ENCODE peak calls at places on chromosome 15, in six cellular contexts. One of them, this sample, is unnamed. For H3K36me3, the result is how much of the 10 kb centered on the place peaks cover.

GRCh38 chr15:50558012-50558411 is 11.5 kb upstream of the USP50 start:
- DNase-seq in effector memory CD4-positive, alpha-beta T cell: no peak
- DNase-seq in stomach: no peak
- DNase-seq in neural progenitor cell: no peak
- DNase-seq in OCI-LY7: no peak
- DNase-seq in HCT116: no peak
- DNase-seq in this sample: no peak

GRCh38 chr15:81304226-81304625 is 19.7 kb downstream of the STARD5 start:
- DNase-seq in effector memory CD4-positive, alpha-beta T cell: no peak
- DNase-seq in stomach: no peak
- DNase-seq in neural progenitor cell: no peak
- DNase-seq in OCI-LY7: no peak
- DNase-seq in HCT116: no peak
- DNase-seq in this sample: no peak

GRCh38 chr15:59946084-59946483 is 58.0 kb upstream of the FOXB1 start:
- DNase-seq in effector memory CD4-positive, alpha-beta T cell: no peak
- DNase-seq in stomach: no peak
- DNase-seq in neural progenitor cell: no peak
- DNase-seq in OCI-LY7: no peak
- DNase-seq in HCT116: no peak
- DNase-seq in this sample: no peak

GRCh38 chr15:98789020-98789419 is 140.7 kb downstream of the IGF1R start:
- DNase-seq in effector memory CD4-positive, alpha-beta T cell: no peak
- DNase-seq in stomach: no peak
- DNase-seq in neural progenitor cell: no peak
- DNase-seq in OCI-LY7: no peak
- DNase-seq in HCT116: no peak
- DNase-seq in this sample: no peak

GRCh38 chr15:80587816-80588456 is 107.2 kb upstream of the ABHD17C start:
- DNase-seq in effector memory CD4-positive, alpha-beta T cell: no peak
- DNase-seq in stomach: no peak
- DNase-seq in neural progenitor cell: no peak
- DNase-seq in OCI-LY7: no peak
- DNase-seq in HCT116: no peak
- DNase-seq in this sample: no peak

GRCh38 chr15:31523655-31524049 is 197.0 kb downstream of the KLF13 start:
- DNase-seq in effector memory CD4-positive, alpha-beta T cell: no peak
- DNase-seq in stomach: no peak
- DNase-seq in neural progenitor cell: no peak
- DNase-seq in OCI-LY7: no peak
- DNase-seq in HCT116: no peak
- DNase-seq in this sample: no peak

GRCh38 chr15:85702321-85703230 is 92.1 kb downstream of the KLHL25 start:
- DNase-seq in effector memory CD4-positive, alpha-beta T cell: peak
- DNase-seq in stomach: no peak
- DNase-seq in neural progenitor cell: peak
- DNase-seq in OCI-LY7: no peak
- DNase-seq in HCT116: no peak
- DNase-seq in this sample: no peak

GRCh38 chr15:96087180-96087886 is 243.2 kb upstream of the NR2F2 start:
- DNase-seq in effector memory CD4-positive, alpha-beta T cell: no peak
- DNase-seq in stomach: no peak
- DNase-seq in neural progenitor cell: peak
- DNase-seq in OCI-LY7: no peak
- DNase-seq in HCT116: no peak
- DNase-seq in this sample: no peak

GRCh38 chr15:93302080-93302765 is 213.2 kb upstream of the RGMA start:
- DNase-seq in effector memory CD4-positive, alpha-beta T cell: no peak
- DNase-seq in stomach: no peak
- DNase-seq in neural progenitor cell: no peak
- DNase-seq in OCI-LY7: no peak
- DNase-seq in HCT116: no peak
- DNase-seq in this sample: no peak

GRCh38 chr15:38651328-38652038 is 86.9 kb upstream of the RASGRP1 start:
- DNase-seq in effector memory CD4-positive, alpha-beta T cell: peak
- DNase-seq in stomach: no peak
- DNase-seq in neural progenitor cell: no peak
- DNase-seq in OCI-LY7: peak
- DNase-seq in HCT116: no peak
- DNase-seq in this sample: peak

GRCh38 chr15:83379574-83379973 is 67.6 kb upstream of the SH3GL3 start:
- DNase-seq in effector memory CD4-positive, alpha-beta T cell: no peak
- DNase-seq in stomach: no peak
- DNase-seq in neural progenitor cell: no peak
- DNase-seq in OCI-LY7: no peak
- DNase-seq in HCT116: peak
- DNase-seq in this sample: no peak

GRCh38 chr15:82530006-82530405 is 10.3 kb downstream of the RPS17 start:
- DNase-seq in effector memory CD4-positive, alpha-beta T cell: no peak
- DNase-seq in stomach: no peak
- DNase-seq in neural progenitor cell: no peak
- DNase-seq in OCI-LY7: no peak
- DNase-seq in HCT116: no peak
- DNase-seq in this sample: no peak

GRCh38 chr15:27850050-27850449 is 249.1 kb downstream of the OCA2 start:
- DNase-seq in effector memory CD4-positive, alpha-beta T cell: no peak
- DNase-seq in stomach: no peak
- DNase-seq in neural progenitor cell: no peak
- DNase-seq in OCI-LY7: no peak
- DNase-seq in HCT116: no peak
- DNase-seq in this sample: no peak

GRCh38 chr15:36882487-36883108 is 217.8 kb downstream of the MEIS2 start:
- DNase-seq in effector memory CD4-positive, alpha-beta T cell: no peak
- DNase-seq in stomach: no peak
- DNase-seq in neural progenitor cell: peak
- DNase-seq in OCI-LY7: no peak
- DNase-seq in HCT116: no peak
- DNase-seq in this sample: no peak

GRCh38 chr15:60963557-60963956 is 265.5 kb downstream of the RORA start:
- DNase-seq in effector memory CD4-positive, alpha-beta T cell: no peak
- DNase-seq in stomach: no peak
- DNase-seq in neural progenitor cell: no peak
- DNase-seq in OCI-LY7: no peak
- DNase-seq in HCT116: no peak
- DNase-seq in this sample: no peak

GRCh38 chr15:62417444-62417843 is 252.4 kb upstream of the C2CD4B start:
- DNase-seq in effector memory CD4-positive, alpha-beta T cell: no peak
- DNase-seq in stomach: no peak
- DNase-seq in neural progenitor cell: no peak
- DNase-seq in OCI-LY7: no peak
- DNase-seq in HCT116: no peak
- DNase-seq in this sample: no peak

GRCh38 chr15:76313731-76314130 is 2.5 kb upstream of the ETFA start:
- DNase-seq in effector memory CD4-positive, alpha-beta T cell: no peak
- DNase-seq in stomach: no peak
- DNase-seq in neural progenitor cell: no peak
- DNase-seq in OCI-LY7: no peak
- DNase-seq in HCT116: no peak
- DNase-seq in this sample: no peak

GRCh38 chr15:101066501-101067408 is 147.6 kb downstream of the LRRK1 start:
- DNase-seq in effector memory CD4-positive, alpha-beta T cell: no peak
- DNase-seq in stomach: no peak
- DNase-seq in neural progenitor cell: no peak
- DNase-seq in OCI-LY7: no peak
- DNase-seq in HCT116: no peak
- DNase-seq in this sample: peak

GRCh38 chr15:57198654-57199241 is 177.6 kb upstream of the CGNL1 start:
- DNase-seq in effector memory CD4-positive, alpha-beta T cell: no peak
- DNase-seq in stomach: no peak
- DNase-seq in neural progenitor cell: peak
- DNase-seq in OCI-LY7: no peak
- DNase-seq in HCT116: no peak
- DNase-seq in this sample: no peak

GRCh38 chr15:92882697-92883642 is 17.2 kb upstream of the CHD2 start:
- DNase-seq in effector memory CD4-positive, alpha-beta T cell: peak
- DNase-seq in stomach: no peak
- DNase-seq in neural progenitor cell: peak
- DNase-seq in OCI-LY7: peak
- DNase-seq in HCT116: no peak
- DNase-seq in this sample: peak

GRCh38 chr15:45790325-45790943 is 155.6 kb downstream of the SQOR start:
- DNase-seq in effector memory CD4-positive, alpha-beta T cell: no peak
- DNase-seq in stomach: peak
- DNase-seq in neural progenitor cell: peak
- DNase-seq in OCI-LY7: peak
- DNase-seq in HCT116: peak
- DNase-seq in this sample: no peak

GRCh38 chr15:62389887-62390792 is 225.1 kb upstream of the C2CD4B start:
- DNase-seq in effector memory CD4-positive, alpha-beta T cell: no peak
- DNase-seq in stomach: peak
- DNase-seq in neural progenitor cell: peak
- DNase-seq in OCI-LY7: peak
- DNase-seq in HCT116: peak
- DNase-seq in this sample: peak

GRCh38 chr15:85024509-85025336 is 43.1 kb downstream of the PDE8A start:
- DNase-seq in effector memory CD4-positive, alpha-beta T cell: no peak
- DNase-seq in stomach: no peak
- DNase-seq in neural progenitor cell: no peak
- DNase-seq in OCI-LY7: no peak
- DNase-seq in HCT116: no peak
- DNase-seq in this sample: no peak

GRCh38 chr15:94234300-94234699 is 2.9 kb downstream of the MCTP2 start:
- DNase-seq in effector memory CD4-positive, alpha-beta T cell: no peak
- DNase-seq in stomach: no peak
- DNase-seq in neural progenitor cell: no peak
- DNase-seq in OCI-LY7: no peak
- DNase-seq in HCT116: no peak
- DNase-seq in this sample: no peak

GRCh38 chr15:64013179-64014043 is 32.9 kb downstream of the DAPK2 start:
- DNase-seq in effector memory CD4-positive, alpha-beta T cell: no peak
- DNase-seq in stomach: peak
- DNase-seq in neural progenitor cell: peak
- DNase-seq in OCI-LY7: no peak
- DNase-seq in HCT116: no peak
- DNase-seq in this sample: no peak

GRCh38 chr15:29008846-29009245 is 123.1 kb downstream of the APBA2 start:
- DNase-seq in effector memory CD4-positive, alpha-beta T cell: no peak
- DNase-seq in stomach: no peak
- DNase-seq in neural progenitor cell: no peak
- DNase-seq in OCI-LY7: no peak
- DNase-seq in HCT116: no peak
- DNase-seq in this sample: no peak

GRCh38 chr15:41487376-41487775 is 6.3 kb upstream of the ITPKA start:
- DNase-seq in effector memory CD4-positive, alpha-beta T cell: no peak
- DNase-seq in stomach: no peak
- DNase-seq in neural progenitor cell: no peak
- DNase-seq in OCI-LY7: no peak
- DNase-seq in HCT116: no peak
- DNase-seq in this sample: no peak

GRCh38 chr15:72865486-72865885 is 81.9 kb upstream of the ADPGK start:
- DNase-seq in effector memory CD4-positive, alpha-beta T cell: no peak
- DNase-seq in stomach: no peak
- DNase-seq in neural progenitor cell: peak
- DNase-seq in OCI-LY7: no peak
- DNase-seq in HCT116: no peak
- DNase-seq in this sample: no peak

GRCh38 chr15:72866866-72867616 is 83.5 kb upstream of the ADPGK start:
- DNase-seq in effector memory CD4-positive, alpha-beta T cell: no peak
- DNase-seq in stomach: no peak
- DNase-seq in neural progenitor cell: no peak
- DNase-seq in OCI-LY7: no peak
- DNase-seq in HCT116: no peak
- DNase-seq in this sample: no peak

GRCh38 chr15:72866086-72866646 is 82.6 kb upstream of the ADPGK start:
- DNase-seq in effector memory CD4-positive, alpha-beta T cell: no peak
- DNase-seq in stomach: no peak
- DNase-seq in neural progenitor cell: no peak
- DNase-seq in OCI-LY7: no peak
- DNase-seq in HCT116: no peak
- DNase-seq in this sample: no peak

GRCh38 chr15:72861511-72861910 is 78.0 kb upstream of the ADPGK start:
- DNase-seq in effector memory CD4-positive, alpha-beta T cell: no peak
- DNase-seq in stomach: no peak
- DNase-seq in neural progenitor cell: no peak
- DNase-seq in OCI-LY7: no peak
- DNase-seq in HCT116: no peak
- DNase-seq in this sample: no peak

GRCh38 chr15:72864681-72865080 is 81.1 kb upstream of the ADPGK start:
- DNase-seq in effector memory CD4-positive, alpha-beta T cell: no peak
- DNase-seq in stomach: no peak
- DNase-seq in neural progenitor cell: no peak
- DNase-seq in OCI-LY7: no peak
- DNase-seq in HCT116: no peak
- DNase-seq in this sample: no peak
- H3K36me3 ChIP-seq in effector memory CD4-positive, alpha-beta T cell: under half
- H3K36me3 ChIP-seq in stomach: under half
- H3K36me3 ChIP-seq in neural progenitor cell: under half
- H3K36me3 ChIP-seq in OCI-LY7: under half
- H3K36me3 ChIP-seq in HCT116: under half
- H3K36me3 ChIP-seq in this sample: under half

GRCh38 chr15:91496754-91497691 is 356.5 kb upstream of the SLCO3A1 start:
- DNase-seq in effector memory CD4-positive, alpha-beta T cell: no peak
- DNase-seq in stomach: peak
- DNase-seq in neural progenitor cell: no peak
- DNase-seq in OCI-LY7: no peak
- DNase-seq in HCT116: no peak
- DNase-seq in this sample: no peak
- H3K4me3 ChIP-seq in effector memory CD4-positive, alpha-beta T cell: no peak
- H3K4me3 ChIP-seq in stomach: no peak
- H3K4me3 ChIP-seq in neural progenitor cell: no peak
- H3K4me3 ChIP-seq in OCI-LY7: no peak
- H3K4me3 ChIP-seq in HCT116: no peak
- H3K4me3 ChIP-seq in this sample: no peak

DNA sequence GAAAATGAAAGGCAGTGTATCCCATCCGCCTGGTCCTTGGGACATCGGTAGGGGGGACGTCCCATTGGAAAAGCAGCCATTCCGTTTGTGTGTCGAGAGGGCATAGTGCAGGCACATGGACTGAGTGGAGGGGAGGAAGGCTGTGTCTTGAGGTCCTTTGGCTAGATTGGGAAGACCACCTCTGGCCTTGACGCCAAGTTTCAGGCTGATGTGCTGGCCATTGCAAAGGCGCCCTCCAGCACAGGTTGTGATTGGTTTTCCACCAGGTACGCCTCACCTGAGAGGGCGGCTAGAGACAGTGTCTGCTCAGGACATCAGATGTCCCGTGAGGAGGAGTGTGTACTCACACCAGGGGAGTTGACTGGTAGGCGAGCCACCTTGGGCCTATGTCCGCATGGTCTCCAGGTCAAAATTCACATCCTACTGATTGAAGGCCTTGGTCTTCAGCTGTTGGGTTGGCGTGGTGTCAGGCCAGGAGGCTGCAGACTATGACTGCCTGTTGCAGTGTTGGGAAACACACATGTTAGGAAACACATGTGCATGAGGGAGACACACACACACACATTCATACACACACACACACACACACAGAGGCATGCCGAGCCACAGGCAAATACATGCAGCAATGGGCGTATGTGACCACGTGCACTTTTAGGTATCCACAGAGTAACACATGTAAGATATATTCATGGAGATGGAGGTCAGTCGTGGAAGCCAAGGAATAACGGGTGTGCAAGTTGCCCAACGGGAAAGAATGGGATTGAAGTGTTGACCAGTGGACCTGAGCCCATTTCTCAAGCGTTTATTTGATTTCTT is 98.4 kb downstream of the SNRPN start:
- DNase-seq in effector memory CD4-positive, alpha-beta T cell: no peak
- DNase-seq in stomach: peak
- DNase-seq in neural progenitor cell: no peak
- DNase-seq in OCI-LY7: no peak
- DNase-seq in HCT116: no peak
- DNase-seq in this sample: peak
- H3K36me3 ChIP-seq in effector memory CD4-positive, alpha-beta T cell: half or more
- H3K36me3 ChIP-seq in stomach: half or more
- H3K36me3 ChIP-seq in neural progenitor cell: under half
- H3K36me3 ChIP-seq in OCI-LY7: under half
- H3K36me3 ChIP-seq in HCT116: under half
- H3K36me3 ChIP-seq in this sample: half or more

GRCh38 chr15:74134387-74135027 is 4.1 kb downstream of the ISLR2 start:
- DNase-seq in effector memory CD4-positive, alpha-beta T cell: no peak
- DNase-seq in stomach: peak
- DNase-seq in neural progenitor cell: peak
- DNase-seq in OCI-LY7: no peak
- DNase-seq in HCT116: no peak
- DNase-seq in this sample: no peak
- H3K4me3 ChIP-seq in effector memory CD4-positive, alpha-beta T cell: no peak
- H3K4me3 ChIP-seq in stomach: peak
- H3K4me3 ChIP-seq in neural progenitor cell: peak
- H3K4me3 ChIP-seq in OCI-LY7: no peak
- H3K4me3 ChIP-seq in HCT116: no peak
- H3K4me3 ChIP-seq in this sample: no peak